ENCODE peak calls at places on chromosomes 16 and 17, in four cellular contexts. O is choroid plexus epithelial cell, H is AG09309, X is BJ. T is an unnamed sample.

GRCh38 chr17:57478433-57478832 is 222.1 kb downstream of the MSI2 start:
- DNase-seq in O (no peak), H (no peak), X (no peak), T (no peak)

GRCh38 chr17:33949100-33949499 is 306.0 kb upstream of the CCL2 start:
- DNase-seq in O (no peak), H (no peak), X (no peak), T (no peak)

GRCh38 chr16:19748389-19749110 is 30.5 kb downstream of the IQCK start:
- DNase-seq in O (peak), H (no peak), X (no peak), T (peak)

GRCh38 chr17:56629450-56630187 is 36.1 kb downstream of the NOG start:
- DNase-seq in O (peak), H (no peak), X (no peak), T (peak)

GRCh38 chr16:87076950-87077749 is 240.0 kb downstream of the C16orf95 start:
- DNase-seq in O (peak), H (no peak), X (no peak), T (peak)

GRCh38 chr17:48261297-48261880 is 153.8 kb downstream of the SNX11 start:
- DNase-seq in O (peak), H (no peak), X (no peak), T (no peak)

GRCh38 chr16:57808589-57808988 is 6.3 kb upstream of the KIFC3 start:
- DNase-seq in O (no peak), H (no peak), X (no peak), T (no peak)

GRCh38 chr16:51542856-51543510 is 391.9 kb upstream of the SALL1 start:
- DNase-seq in O (no peak), H (no peak), X (no peak), T (no peak)

GRCh38 chr16:56610609-56611111 is 2.3 kb downstream of the MT2A start:
- DNase-seq in O (peak), H (peak), X (no peak), T (peak)

GRCh38 chr16:75254359-75254837 is 3.0 kb upstream of the BCAR1 start:
- DNase-seq in O (peak), H (peak), X (no peak), T (peak)

GRCh38 chr16:49639739-49640388 is 216.0 kb downstream of the ZNF423 start:
- DNase-seq in O (peak), H (no peak), X (no peak), T (peak)

GRCh38 chr17:82238562-82239201 is 9.8 kb downstream of the SLC16A3 start:
- DNase-seq in O (peak), H (no peak), X (peak), T (peak)

GRCh38 chr17:44898768-44899073 is 524 bp downstream of the EFTUD2 start:
- DNase-seq in O (peak), H (no peak), X (no peak), T (no peak)

GRCh38 chr17:72976971-72977767 is 115.3 kb downstream of the SLC39A11 start:
- DNase-seq in O (peak), H (peak), X (peak), T (peak)

GRCh38 chr16:50269769-50270509 is 3.6 kb downstream of the ADCY7 start:
- DNase-seq in O (no peak), H (no peak), X (no peak), T (no peak)

GRCh38 chr16:72270531-72270930 is 98.6 kb upstream of the PMFBP1 start:
- DNase-seq in O (no peak), H (no peak), X (no peak), T (peak)

GRCh38 chr17:56521439-56522141 is 71.9 kb upstream of the NOG start:
- DNase-seq in O (no peak), H (no peak), X (no peak), T (no peak)

GRCh38 chr17:65008877-65009276 is 47.7 kb downstream of the GNA13 start:
- DNase-seq in O (peak), H (no peak), X (no peak), T (no peak)

GRCh38 chr16:49352923-49353322 is 20.7 kb upstream of the C16orf78 start:
- DNase-seq in O (peak), H (no peak), X (no peak), T (no peak)

GRCh38 chr17:79482719-79483118 is 128.1 kb downstream of the RBFOX3 start:
- DNase-seq in O (no peak), H (no peak), X (no peak), T (no peak)

GRCh38 chr16:83769397-83770008 is 38.3 kb upstream of the HSBP1 start:
- DNase-seq in O (no peak), H (no peak), X (no peak), T (no peak)

GRCh38 chr17:68955181-68955841 is at the start of gene ABCA8:
- DNase-seq in O (peak), H (no peak), X (no peak), T (peak)

GRCh38 chr17:78383725-78384471 is 5.4 kb downstream of the PGS1 start:
- DNase-seq in O (peak), H (peak), X (peak), T (peak)

GRCh38 chr17:8189041-8189710 is 804 bp downstream of the BORCS6 start:
- DNase-seq in O (peak), H (no peak), X (no peak), T (no peak)

GRCh38 chr17:19016297-19016696 is 11.7 kb upstream of the FAM83G start:
- DNase-seq in O (no peak), H (no peak), X (no peak), T (no peak)

GRCh38 chr17:19418312-19418992 is 7.4 kb downstream of the RNF112 start:
- DNase-seq in O (peak), H (peak), X (peak), T (peak)

GRCh38 chr16:679808-680624 is at the start of gene STUB1:
- DNase-seq in O (peak), H (no peak), X (peak), T (peak)

GRCh38 chr16:6576646-6577045 is 756.0 kb upstream of the RBFOX1 start:
- DNase-seq in O (no peak), H (no peak), X (no peak), T (no peak)

GRCh38 chr16:74563828-74564263 is 43.1 kb downstream of the GLG1 start:
- DNase-seq in O (peak), H (no peak), X (peak), T (peak)

GRCh38 chr17:58677204-58677880 is 14.5 kb downstream of the TEX14 start:
- DNase-seq in O (peak), H (no peak), X (no peak), T (no peak)

GRCh38 chr17:77253611-77254051 is 112.9 kb downstream of the SEC14L1 start:
- DNase-seq in O (peak), H (no peak), X (no peak), T (peak)

GRCh38 chr16:66483689-66484452 is 56.8 kb downstream of the BEAN1 start:
- DNase-seq in O (peak), H (no peak), X (no peak), T (peak)

GRCh38 chr16:2195316-2196161 is 866 bp downstream of the CASKIN1 start:
- DNase-seq in O (no peak), H (no peak), X (no peak), T (no peak)
- H3K4me3 ChIP-seq in O (no peak), H (no peak), X (no peak), T (peak)

DNA sequence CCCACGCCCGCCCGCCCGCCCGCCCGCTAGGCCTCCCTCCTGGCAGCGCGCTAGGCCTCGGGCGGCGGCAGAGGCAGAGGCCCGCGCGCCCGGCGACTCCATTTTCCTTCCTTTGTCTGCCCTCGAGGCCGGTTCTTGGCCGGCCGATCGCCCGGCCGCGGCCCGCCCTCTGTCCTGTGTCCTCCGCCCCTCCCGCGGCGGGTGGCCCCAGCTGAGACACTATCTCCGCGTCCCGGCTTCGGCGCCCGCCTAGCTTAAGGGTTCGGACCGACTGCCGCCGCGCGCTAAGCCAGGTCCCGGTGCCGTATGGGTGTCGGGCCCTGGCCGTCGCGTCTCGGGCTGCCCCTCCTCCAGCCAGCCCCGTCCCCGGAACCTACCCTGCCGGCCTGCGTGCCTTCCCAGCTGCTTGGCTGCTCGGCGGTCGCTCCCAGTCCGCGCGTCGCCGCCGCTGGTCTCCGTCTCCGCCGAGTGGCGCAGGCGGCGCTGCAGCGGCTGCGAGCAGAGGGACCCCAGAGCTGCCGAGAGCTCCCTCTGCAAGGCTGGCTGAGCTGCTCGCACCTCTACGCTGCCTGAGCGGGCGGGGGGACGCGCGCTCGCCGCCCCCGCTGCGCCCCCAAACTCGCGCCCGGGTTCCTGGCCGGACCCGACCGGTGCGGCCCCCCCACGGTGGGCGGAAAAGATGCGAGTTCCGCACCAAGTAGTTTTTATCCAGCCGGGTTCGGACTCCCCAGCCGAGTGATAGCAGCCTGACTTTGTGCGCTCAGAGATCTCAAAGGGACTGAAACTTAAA is 787 bp downstream of the CTCF start:
- DNase-seq in O (peak), H (no peak), X (no peak), T (peak)
- TF ChIP-seq CTCF in O (no peak), H (no peak), X (peak), T (peak)

GRCh38 chr17:31008374-31009035 is 37.7 kb downstream of the RNF135 start:
- DNase-seq in O (peak), H (no peak), X (no peak), T (peak)
- H3K4me3 ChIP-seq in O (peak), H (peak), X (peak), T (peak)

GRCh38 chr16:10026593-10026992 is 155.6 kb downstream of the GRIN2A start:
- DNase-seq in O (no peak), H (no peak), X (no peak), T (no peak)
- TF ChIP-seq CTCF in O (no peak), H (no peak), X (no peak), T (no peak)

GRCh38 chr16:68737046-68737729 is at the start of gene CDH1:
- DNase-seq in O (no peak), H (no peak), X (no peak), T (no peak)
- H3K4me3 ChIP-seq in O (no peak), H (no peak), X (no peak), T (no peak)

GRCh38 chr17:14553847-14554246 is 253.0 kb downstream of the HS3ST3B1 start:
- DNase-seq in O (peak), H (no peak), X (no peak), T (no peak)
- TF ChIP-seq CTCF in O (no peak), H (no peak), X (no peak), T (no peak)